ENCODE peak calls at places on chromosomes 11 and 22, in nine cellular contexts. H is neural progenitor cell, Z is heart right ventricle, I is kidney, S is colonic mucosa, P is GM23248, D is ovary, M is bronchial epithelial cell, J is neuronal stem cell. Q is an unnamed sample. For H3K36me3, the result is how much of the 10 kb centered on the place peaks cover.

GRCh38 chr22:19178065-19178658 is 374 bp downstream of the SLC25A1 start:
- DNase-seq in J (peak), H (peak), I (peak), D (no peak), Z (peak), S (peak), P (peak), M (peak), Q (peak)

GRCh38 chr22:26357813-26358212 is 71.2 kb upstream of the ASPHD2 start:
- DNase-seq in P (no peak), M (no peak), J (no peak), D (no peak), Z (no peak), S (no peak), H (no peak), I (no peak), Q (no peak)

GRCh38 chr11:106331163-106331562 is 253.7 kb downstream of the AASDHPPT start:
- DNase-seq in Z (no peak), D (no peak), M (peak), S (no peak), P (peak), J (no peak), H (no peak), I (no peak), Q (no peak)

GRCh38 chr11:12118940-12119339 is 8.6 kb downstream of the MICAL2 start:
- DNase-seq in D (peak), J (no peak), Z (no peak), S (no peak), P (no peak), I (no peak), M (no peak), H (no peak), Q (no peak)

GRCh38 chr11:236774-237767 is at the start of gene PSMD13:
- DNase-seq in J (peak), D (peak), Z (peak), S (peak), I (peak), M (peak), H (peak), P (peak), Q (peak)

GRCh38 chr11:2462092-2462985 is 17.5 kb downstream of the KCNQ1 start:
- DNase-seq in M (no peak), I (no peak), P (no peak), H (no peak), S (no peak), J (no peak), D (no peak), Z (no peak), Q (peak)

GRCh38 chr11:70695086-70695960 is 297.0 kb downstream of the CTTN start:
- DNase-seq in M (no peak), S (no peak), I (peak), P (peak), J (no peak), H (no peak), Z (no peak), D (no peak), Q (no peak)

GRCh38 chr11:125995313-125995712 is 49.5 kb downstream of the VSIG10L2 start:
- DNase-seq in I (no peak), S (no peak), J (no peak), Z (no peak), M (no peak), D (no peak), P (peak), H (peak), Q (no peak)

GRCh38 chr11:134818531-134818930 is 406.5 kb upstream of the B3GAT1 start:
- DNase-seq in I (no peak), S (no peak), P (no peak), H (no peak), Z (no peak), J (no peak), M (peak), D (no peak), Q (no peak)

GRCh38 chr11:1205121-1205986 is 17.5 kb upstream of the MUC5B start:
- DNase-seq in P (no peak), I (peak), S (no peak), Z (no peak), H (no peak), J (no peak), M (no peak), D (peak), Q (peak)

GRCh38 chr11:84420261-84420660 is 1134.1 kb upstream of the CCDC90B start:
- DNase-seq in I (no peak), M (no peak), D (no peak), J (peak), Z (no peak), H (peak), S (no peak), P (peak), Q (peak)

GRCh38 chr11:78365381-78365792 is 52.2 kb downstream of the GAB2 start:
- DNase-seq in H (peak), I (no peak), M (peak), Z (no peak), S (no peak), D (no peak), P (peak), J (peak), Q (peak)

GRCh38 chr11:78818201-78818600 is 243.5 kb upstream of the NARS2 start:
- DNase-seq in P (no peak), H (no peak), I (no peak), M (peak), D (no peak), S (no peak), Z (no peak), J (no peak), Q (no peak)

GRCh38 chr11:70246196-70246595 is 24.3 kb upstream of the PPFIA1 start:
- DNase-seq in S (no peak), H (no peak), M (peak), Z (no peak), I (no peak), P (no peak), D (no peak), J (no peak), Q (no peak)

GRCh38 chr11:126318642-126319373 is 14.9 kb downstream of the DCPS start:
- DNase-seq in J (no peak), P (peak), H (no peak), S (no peak), D (peak), I (no peak), M (peak), Z (no peak), Q (no peak)

GRCh38 chr11:15852179-15852578 is 504.2 kb downstream of the SOX6 start:
- DNase-seq in H (no peak), Z (no peak), I (no peak), J (no peak), S (no peak), P (peak), D (no peak), M (peak), Q (peak)

GRCh38 chr11:20477418-20478090 is 90.0 kb downstream of the PRMT3 start:
- DNase-seq in Z (no peak), I (no peak), D (no peak), P (no peak), H (no peak), S (no peak), M (peak), J (no peak), Q (no peak)

GRCh38 chr11:3970101-3970500 is 114.6 kb downstream of the STIM1 start:
- DNase-seq in H (no peak), J (no peak), S (no peak), D (no peak), M (no peak), I (no peak), Z (no peak), P (no peak), Q (no peak)

GRCh38 chr11:8354622-8355417 is 91.1 kb upstream of the LMO1 start:
- DNase-seq in D (peak), I (peak), H (peak), P (peak), Z (no peak), J (peak), S (no peak), M (peak), Q (no peak)

GRCh38 chr11:61332266-61332822 is 561 bp downstream of the DDB1 start:
- DNase-seq in S (no peak), M (no peak), P (peak), I (no peak), H (peak), Z (no peak), D (no peak), J (no peak), Q (peak)

GRCh38 chr22:46260038-46260437 is 3.1 kb downstream of the PKDREJ start:
- DNase-seq in H (no peak), J (no peak), Z (no peak), S (no peak), D (peak), P (no peak), M (no peak), I (no peak), Q (no peak)

GRCh38 chr11:1222491-1223345 is at the start of gene MUC5B:
- DNase-seq in J (no peak), M (no peak), D (peak), H (no peak), S (peak), P (no peak), Z (peak), I (peak), Q (peak)

GRCh38 chr11:73622920-73623593 is 23.3 kb upstream of the PLEKHB1 start:
- DNase-seq in M (no peak), P (peak), I (no peak), D (no peak), Z (no peak), J (no peak), H (no peak), S (no peak), Q (no peak)

GRCh38 chr11:32302826-32303225 is 132.5 kb downstream of the WT1 start:
- DNase-seq in M (peak), P (no peak), Z (no peak), S (no peak), J (no peak), H (no peak), I (no peak), D (no peak), Q (no peak)

GRCh38 chr11:12008790-12009616 is 577 bp upstream of the DKK3 start:
- DNase-seq in H (peak), Z (peak), D (peak), J (peak), M (no peak), S (no peak), P (peak), I (no peak), Q (peak)

GRCh38 chr11:27089746-27090145 is 49.1 kb downstream of the BBOX1 start:
- DNase-seq in S (no peak), P (no peak), J (no peak), Z (no peak), M (peak), D (no peak), I (no peak), H (no peak), Q (no peak)

GRCh38 chr11:9755561-9755960 is 91.7 kb downstream of the SWAP70 start:
- DNase-seq in H (no peak), Z (no peak), D (no peak), P (peak), I (no peak), M (no peak), S (no peak), J (no peak), Q (peak)

GRCh38 chr22:37418627-37419369 is 8.5 kb downstream of the ELFN2 start:
- DNase-seq in J (no peak), M (peak), I (peak), D (no peak), H (peak), S (no peak), Z (no peak), P (no peak), Q (peak)

GRCh38 chr11:64095286-64095825 is 59.6 kb downstream of the FLRT1 start:
- DNase-seq in D (no peak), S (no peak), H (no peak), Z (no peak), M (no peak), I (no peak), P (no peak), J (no peak), Q (no peak)

GRCh38 chr11:1561266-1561665 is 10.8 kb downstream of the DUSP8 start:
- DNase-seq in P (no peak), H (no peak), J (no peak), I (no peak), D (no peak), S (no peak), Z (no peak), M (no peak), Q (no peak)

DNA sequence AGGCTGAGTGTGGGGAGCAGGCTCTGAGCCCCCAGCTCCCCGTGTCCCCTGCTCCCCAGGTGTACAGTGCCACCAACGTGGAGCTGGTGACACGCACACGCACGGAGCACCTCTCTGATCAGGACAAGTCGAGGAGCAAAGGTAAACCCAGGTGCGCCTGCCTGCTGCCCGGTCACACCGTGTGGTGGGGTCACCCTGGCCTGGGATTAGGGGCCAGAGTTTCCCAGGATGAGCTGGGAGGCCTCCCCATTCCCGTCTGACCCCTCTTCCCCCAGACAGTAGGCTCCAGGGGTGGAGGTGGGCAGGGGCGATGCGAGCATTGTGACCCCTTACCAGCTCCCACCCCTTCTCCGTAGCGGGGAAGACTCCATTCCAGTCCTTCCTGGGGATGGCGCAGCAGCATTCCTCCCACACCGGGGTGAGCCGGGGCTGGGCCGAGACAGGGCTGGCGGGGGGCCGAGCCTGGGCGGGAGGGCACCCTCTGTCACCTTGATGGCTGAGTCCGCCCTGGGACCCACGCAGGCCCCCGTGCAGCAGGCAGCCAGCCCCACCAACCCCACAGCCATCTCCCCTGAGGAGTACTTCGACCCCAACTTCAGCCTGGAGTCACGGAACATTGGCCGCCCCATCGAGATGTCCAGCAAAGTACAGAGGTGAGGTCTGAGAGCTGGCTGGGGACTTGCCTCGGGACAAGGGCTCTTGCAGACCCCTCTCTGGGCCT is 3.7 kb upstream of the SSH3 start:
- DNase-seq in D (peak), H (no peak), J (no peak), M (no peak), P (no peak), I (peak), Z (no peak), S (no peak), Q (no peak)
- H3K36me3 ChIP-seq in D (under half), H (under half), J (under half), M (under half), P (under half), I (under half), Z (half or more), S (under half), Q (under half)

GRCh38 chr11:83033972-83034672 is 37.6 kb downstream of the RAB30 start:
- DNase-seq in M (peak), Z (peak), S (peak), I (no peak), J (no peak), P (peak), H (peak), D (peak), Q (no peak)
- H3K36me3 ChIP-seq in M (under half), Z (under half), S (under half), I (under half), J (under half), P (under half), H (under half), D (under half), Q (under half)

GRCh38 chr22:20987375-20987774 is 5.3 kb downstream of the LZTR1 start:
- DNase-seq in S (no peak), D (no peak), Z (peak), M (no peak), J (no peak), H (no peak), P (no peak), I (peak), Q (no peak)
- H3K36me3 ChIP-seq in S (under half), D (under half), Z (half or more), M (under half), J (under half), H (under half), P (under half), I (under half), Q (under half)

GRCh38 chr11:46547579-46547978 is 46.2 kb downstream of the AMBRA1 start:
- DNase-seq in J (no peak), H (no peak), Z (no peak), S (no peak), D (no peak), M (no peak), P (no peak), I (no peak), Q (no peak)

GRCh38 chr11:46541593-46542371 is 52.0 kb downstream of the AMBRA1 start:
- DNase-seq in P (no peak), I (no peak), M (no peak), Z (peak), S (peak), D (no peak), J (no peak), H (no peak), Q (no peak)

GRCh38 chr11:46537851-46538295 is 56.0 kb downstream of the AMBRA1 start:
- DNase-seq in J (peak), Z (peak), I (no peak), P (peak), D (peak), M (peak), S (peak), H (peak), Q (peak)

DNA sequence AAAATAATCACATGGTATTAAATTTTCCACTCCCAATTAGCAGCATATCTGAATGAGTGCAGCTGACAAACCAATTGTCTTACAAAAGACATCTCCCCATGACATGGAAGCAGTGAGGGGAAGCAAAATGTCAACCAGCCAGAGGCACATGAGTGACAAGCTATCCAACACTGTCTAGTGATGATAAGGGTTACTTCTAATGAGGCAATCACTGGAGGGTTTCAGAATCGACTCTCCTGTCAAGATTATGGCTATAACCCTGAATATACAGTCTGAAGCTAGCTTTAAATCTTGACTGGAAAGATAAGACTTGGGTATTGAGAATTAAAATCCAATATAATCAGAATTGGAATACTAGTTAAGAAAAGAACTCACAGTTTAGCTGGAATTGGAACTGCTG is 50.3 kb downstream of the AMBRA1 start:
- DNase-seq in S (no peak), Z (no peak), J (no peak), H (no peak), M (no peak), D (no peak), P (no peak), I (no peak), Q (no peak)
- H3K36me3 ChIP-seq in S (under half), Z (half or more), J (under half), H (under half), M (under half), D (under half), P (under half), I (under half), Q (under half)

DNA sequence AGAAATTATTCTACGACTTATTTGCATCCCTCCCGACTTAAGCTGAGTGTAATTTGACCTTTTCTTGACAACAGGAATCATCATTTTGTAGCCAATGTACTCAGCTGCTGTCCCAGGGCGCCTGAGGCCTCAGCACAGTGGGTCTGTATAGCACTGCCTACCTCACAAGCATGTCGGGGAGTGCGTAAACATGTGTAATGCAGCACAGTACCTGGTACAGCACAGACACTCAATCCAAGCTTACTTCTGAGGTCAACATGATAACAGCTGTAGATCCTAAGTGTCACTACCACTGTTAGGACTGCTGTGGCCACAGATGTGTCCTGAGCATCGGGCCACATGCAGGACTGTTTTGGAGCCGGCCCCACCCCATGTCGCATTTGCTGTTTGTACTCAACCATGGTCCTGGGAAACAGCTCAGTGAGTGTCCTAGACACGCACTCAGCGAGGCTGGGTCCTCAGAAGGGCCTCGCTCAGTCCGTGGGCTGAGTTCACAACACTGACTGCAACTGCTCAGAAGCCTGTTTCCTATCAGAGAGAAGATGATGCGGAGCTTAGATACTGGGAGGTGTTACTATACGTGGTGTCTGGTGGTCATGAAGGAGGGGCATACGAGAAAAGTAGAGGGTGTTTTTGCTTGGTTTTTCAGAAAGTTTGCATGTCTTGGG is 9.7 kb upstream of the SERPIND1 start:
- DNase-seq in S (no peak), M (no peak), H (no peak), P (no peak), Z (no peak), D (no peak), J (no peak), I (no peak), Q (no peak)
- H3K36me3 ChIP-seq in S (under half), M (under half), H (under half), P (under half), Z (half or more), D (under half), J (under half), I (under half), Q (under half)

GRCh38 chr22:31441652-31442051 is 42.2 kb downstream of the DRG1 start:
- DNase-seq in M (no peak), Z (no peak), P (no peak), I (no peak), J (no peak), D (no peak), H (no peak), S (no peak), Q (no peak)

GRCh38 chr22:31439805-31440204 is 40.4 kb downstream of the DRG1 start:
- DNase-seq in I (no peak), Z (peak), J (no peak), D (peak), H (no peak), S (no peak), P (no peak), M (no peak), Q (no peak)

GRCh38 chr22:31431950-31432349 is 32.5 kb downstream of the DRG1 start:
- DNase-seq in P (no peak), I (no peak), H (no peak), M (no peak), Z (no peak), J (no peak), D (peak), S (no peak), Q (no peak)

GRCh38 chr22:31440681-31441080 is 41.3 kb downstream of the DRG1 start:
- DNase-seq in P (no peak), I (no peak), S (no peak), D (no peak), Z (no peak), M (no peak), J (no peak), H (no peak), Q (no peak)

DNA sequence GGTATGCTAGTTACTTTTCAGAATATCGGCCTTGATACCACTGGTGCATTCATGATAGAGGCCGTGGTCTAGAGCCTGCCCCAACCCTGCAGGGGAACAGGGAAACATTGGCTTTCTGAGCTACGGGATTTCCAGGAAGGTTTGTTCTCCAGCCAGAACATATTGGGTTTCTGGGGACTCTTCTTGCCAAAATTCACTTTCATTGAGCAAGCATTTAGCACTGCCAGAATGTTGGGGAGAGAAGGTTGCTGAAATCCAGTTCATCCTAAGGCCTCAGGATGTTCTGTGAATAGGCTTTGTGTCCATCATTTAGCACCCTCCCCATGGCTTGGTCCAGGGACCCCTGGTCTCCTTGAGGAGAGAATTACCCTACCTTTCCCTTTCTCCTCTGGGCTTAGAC is 36.7 kb downstream of the DRG1 start:
- DNase-seq in M (no peak), I (no peak), S (no peak), D (no peak), H (no peak), P (no peak), J (no peak), Z (no peak), Q (no peak)
- H3K36me3 ChIP-seq in M (under half), I (half or more), S (under half), D (under half), H (under half), P (half or more), J (under half), Z (half or more), Q (under half)

Q was measured in H7.